ENCODE peak calls at places on chromosomes 7 and 10, in eight cellular contexts. O, Q, P, Y, D, M, L and N are unnamed samples.
A peak's percentile ranks its signal among the peaks of the same experiment; 100 is the strongest.

GRCh38 chr7:131110294-131111080 is 217.2 kb upstream of the MKLN1 start:
- DNase-seq in O (no peak), Q (peak; percentile 27), P (peak; percentile 37), Y (peak; percentile 55), D (peak; percentile 21), M (peak; percentile 39), L (no peak), N (no peak)

GRCh38 chr10:49113741-49114141 is 1.6 kb downstream of the VSTM4 start:
- DNase-seq in O (no peak), Q (no peak), P (no peak), Y (no peak), D (no peak), M (no peak), L (no peak), N (no peak)

GRCh38 chr7:107811934-107812333 is 8.9 kb upstream of the SLC26A3 start:
- DNase-seq in O (no peak), Q (no peak), P (peak; percentile 48), Y (no peak), D (no peak), M (no peak), L (no peak), N (no peak)

GRCh38 chr10:15419279-15419874 is 48.3 kb upstream of the FAM171A1 start:
- DNase-seq in O (peak; percentile 29), Q (peak; percentile 47), P (no peak), Y (peak; percentile 62), D (peak; percentile 47), M (peak; percentile 33), L (no peak), N (no peak)

GRCh38 chr10:91556691-91557529 is 76.0 kb downstream of the PPP1R3C start:
- DNase-seq in O (peak; percentile 95), Q (peak; percentile 87), P (no peak), Y (no peak), D (no peak), M (no peak), L (no peak), N (no peak)

GRCh38 chr7:51297986-51298385 is 18.6 kb downstream of the COBL start:
- DNase-seq in O (no peak), Q (no peak), P (no peak), Y (no peak), D (no peak), M (no peak), L (no peak), N (no peak)

GRCh38 chr7:36202347-36202896 is 49.4 kb downstream of the EEPD1 start:
- DNase-seq in O (no peak), Q (no peak), P (no peak), Y (no peak), D (no peak), M (no peak), L (no peak), N (no peak)

GRCh38 chr7:836429-836828 is 4.2 kb downstream of the SUN1 start:
- DNase-seq in O (peak; percentile 58), Q (no peak), P (no peak), Y (peak; percentile 44), D (peak; percentile 40), M (no peak), L (no peak), N (no peak)

GRCh38 chr7:98079891-98080653 is 26.6 kb upstream of the LMTK2 start:
- DNase-seq in O (no peak), Q (no peak), P (no peak), Y (no peak), D (no peak), M (no peak), L (no peak), N (no peak)

GRCh38 chr7:37510043-37510634 is 61.5 kb upstream of the ELMO1 start:
- DNase-seq in O (peak; percentile 4), Q (no peak), P (no peak), Y (peak; percentile 34), D (no peak), M (no peak), L (no peak), N (no peak)

GRCh38 chr7:26291699-26292538 is at the start of gene SNX10:
- DNase-seq in O (peak; percentile 59), Q (peak; percentile 77), P (no peak), Y (peak; percentile 89), D (peak; percentile 69), M (no peak), L (peak; percentile 23), N (peak; percentile 84)
- TF ChIP-seq POLR2A in O (no peak), Q (peak; percentile 36), P (no peak), Y (peak; percentile 61), D (no peak), M (no peak), L (no peak), N (peak; percentile 84)

DNA sequence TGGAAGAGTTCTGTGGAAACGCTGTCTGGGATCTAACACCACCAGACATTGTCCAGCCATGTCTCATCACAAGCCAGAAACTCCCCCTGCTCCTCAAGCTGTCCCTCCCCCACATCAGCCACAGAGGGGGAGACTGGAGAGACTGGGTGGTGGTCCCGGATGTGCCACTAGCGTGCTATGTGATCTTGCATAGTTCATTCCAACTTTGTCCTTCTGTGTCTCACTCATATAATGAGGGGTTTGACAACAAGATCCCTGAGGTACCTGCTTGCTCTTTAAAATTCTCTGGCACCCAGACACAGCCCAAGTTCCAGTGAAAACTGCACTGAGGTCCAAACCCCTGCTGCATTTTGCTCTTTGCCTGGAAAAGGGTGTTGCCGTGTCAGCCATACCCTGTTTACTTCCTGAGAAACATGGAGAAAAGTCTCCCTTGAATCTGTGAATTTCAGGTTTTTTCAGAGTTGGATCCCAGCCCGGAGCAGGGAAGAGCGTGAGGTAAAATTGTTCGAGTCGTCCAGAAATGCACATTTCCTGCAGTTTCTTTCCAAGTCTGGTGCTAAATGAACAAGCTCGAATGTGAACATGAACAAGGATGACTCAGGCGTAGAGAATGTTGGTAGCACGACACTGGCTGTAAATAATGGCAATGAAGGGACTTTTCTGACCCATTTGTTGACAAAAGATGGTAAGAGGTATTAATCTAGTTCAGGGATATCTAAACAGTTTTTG is 156.6 kb downstream of the CCDC3 start:
- DNase-seq in O (peak; percentile 10), Q (peak; percentile 30), P (peak; percentile 26), Y (no peak), D (no peak), M (peak; percentile 26), L (no peak), N (no peak)
- H3K4me3 ChIP-seq in O (no peak overlapping the region), Q (no peak overlapping the region), P (peak overlapping the region; percentile 15), Y (no peak overlapping the region), D (no peak overlapping the region), M (no peak overlapping the region), L (no peak overlapping the region), N (no peak overlapping the region)

GRCh38 chr7:148397555-148397954 is 193.0 kb upstream of the C7orf33 start:
- DNase-seq in O (no peak), Q (no peak), P (no peak), Y (no peak), D (no peak), M (no peak), L (no peak), N (no peak)

GRCh38 chr7:148398844-148399365 is 191.7 kb upstream of the C7orf33 start:
- DNase-seq in O (no peak), Q (no peak), P (no peak), Y (no peak), D (no peak), M (no peak), L (no peak), N (no peak)

GRCh38 chr7:148395990-148396716 is 194.4 kb upstream of the C7orf33 start:
- DNase-seq in O (no peak), Q (no peak), P (no peak), Y (no peak), D (no peak), M (no peak), L (no peak), N (no peak)

GRCh38 chr7:148397056-148397455 is 193.5 kb upstream of the C7orf33 start:
- DNase-seq in O (no peak), Q (no peak), P (no peak), Y (no peak), D (no peak), M (no peak), L (no peak), N (no peak)

DNA sequence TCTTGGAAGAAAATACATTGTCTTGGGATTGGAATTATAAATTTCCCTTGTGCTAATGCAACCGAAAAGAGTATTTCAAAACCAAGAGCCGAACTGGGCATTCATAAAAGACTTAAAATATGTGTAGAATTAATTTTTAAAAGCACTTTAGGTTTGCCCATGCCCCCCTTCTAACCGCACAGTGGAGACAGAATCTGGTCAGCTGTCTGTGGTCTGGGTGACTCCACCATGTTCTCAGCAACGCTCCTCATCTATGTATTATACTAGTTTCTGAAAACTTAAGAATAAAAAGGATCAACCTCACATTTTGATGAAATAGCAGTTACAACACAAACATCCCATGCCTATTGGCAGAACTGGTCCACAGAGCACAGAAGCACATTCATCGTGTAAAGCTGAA is 192.6 kb upstream of the C7orf33 start:
- DNase-seq in O (no peak), Q (no peak), P (no peak), Y (no peak), D (no peak), M (no peak), L (no peak), N (no peak)
- H3K27me3 ChIP-seq in O (no peaks in the 10 kb centered on the region), Q (no peaks in the 10 kb centered on the region), P (peaks cover 23% of the 10 kb centered on the region), Y (peaks cover 38% of the 10 kb centered on the region), D (peaks cover 4% of the 10 kb centered on the region), M (no peaks in the 10 kb centered on the region), L (no peaks in the 10 kb centered on the region), N (no peaks in the 10 kb centered on the region)

GRCh38 chr10:63133056-63133786 is at the start of gene NRBF2:
- DNase-seq in O (peak; percentile 97), Q (peak; percentile 99), P (peak; percentile 98), Y (peak; percentile 100), D (peak; percentile 98), M (peak; percentile 92), L (peak; percentile 97), N (peak; percentile 98)
- TF ChIP-seq POLR2A in O (peak; percentile 92), Q (peak; percentile 98), P (peak; percentile 95), Y (peak; percentile 98), D (peak; percentile 98), M (peak; percentile 93), L (peak; percentile 86), N (peak; percentile 99)

GRCh38 chr7:115879171-115879570 is 151.4 kb downstream of the TFEC start:
- DNase-seq in O (no peak), Q (no peak), P (no peak), Y (no peak), D (no peak), M (no peak), L (no peak), N (no peak)
- H3K4me3 ChIP-seq in O (no peak overlapping the region), Q (no peak overlapping the region), P (no peak overlapping the region), Y (no peak overlapping the region), D (no peak overlapping the region), M (no peak overlapping the region), L (no peak overlapping the region), N (no peak overlapping the region)

GRCh38 chr7:5420841-5421625 is 2.6 kb downstream of the TNRC18 start:
- DNase-seq in O (no peak), Q (peak; percentile 20), P (no peak), Y (peak; percentile 32), D (no peak), M (no peak), L (peak; percentile 59), N (peak; percentile 53)

GRCh38 chr7:5420108-5420840 is 3.4 kb downstream of the TNRC18 start:
- DNase-seq in O (no peak), Q (peak; percentile 28), P (no peak), Y (no peak), D (no peak), M (no peak), L (peak; percentile 62), N (peak; percentile 70)

GRCh38 chr7:5421626-5422323 is 1.9 kb downstream of the TNRC18 start:
- DNase-seq in O (peak; percentile 93), Q (peak; percentile 73), P (peak; percentile 54), Y (peak; percentile 63), D (peak; percentile 64), M (peak; percentile 68), L (peak; percentile 74), N (peak; percentile 67)

GRCh38 chr7:5417106-5418071 is 6.2 kb downstream of the TNRC18 start:
- DNase-seq in O (no peak), Q (peak; percentile 61), P (no peak), Y (no peak), D (no peak), M (no peak), L (no peak), N (no peak)

GRCh38 chr7:5419523-5420107 is 4.0 kb downstream of the TNRC18 start:
- DNase-seq in O (peak; percentile 59), Q (peak; percentile 50), P (no peak), Y (no peak), D (no peak), M (peak; percentile 14), L (peak; percentile 55), N (no peak)
- H3K27me3 ChIP-seq in O (no peaks in the 10 kb centered on the region), Q (no peaks in the 10 kb centered on the region), P (no peaks in the 10 kb centered on the region), Y (no peaks in the 10 kb centered on the region), D (no peaks in the 10 kb centered on the region), M (no peaks in the 10 kb centered on the region), L (no peaks in the 10 kb centered on the region), N (no peaks in the 10 kb centered on the region)